ENCODE peak calls at places on chromosomes 6 and 20, in six cellular contexts. One of them, this sample, is unnamed. For H3K4me1, the result is how much of the 10 kb centered on the place peaks cover.

GRCh38 chr6:100721256-100721655 is 159.9 kb downstream of the ASCC3 start:
- DNase-seq in endothelial cell of umbilical vein: no peak
- DNase-seq in GM23338: no peak
- DNase-seq in breast epithelium: no peak
- DNase-seq in body of pancreas: no peak
- DNase-seq in H9: no peak
- DNase-seq in this sample: no peak

GRCh38 chr6:168648240-168648639 is 207.3 kb downstream of the SMOC2 start:
- DNase-seq in H9: no peak
- DNase-seq in breast epithelium: peak
- DNase-seq in endothelial cell of umbilical vein: no peak
- DNase-seq in GM23338: no peak
- DNase-seq in body of pancreas: peak
- DNase-seq in this sample: peak

GRCh38 chr6:12351672-12352071 is 61.5 kb downstream of the EDN1 start:
- DNase-seq in H9: peak
- DNase-seq in breast epithelium: no peak
- DNase-seq in body of pancreas: no peak
- DNase-seq in GM23338: peak
- DNase-seq in endothelial cell of umbilical vein: no peak
- DNase-seq in this sample: no peak

GRCh38 chr20:4401601-4402000 is 320.1 kb upstream of the PRND start:
- DNase-seq in breast epithelium: no peak
- DNase-seq in body of pancreas: no peak
- DNase-seq in GM23338: no peak
- DNase-seq in H9: no peak
- DNase-seq in endothelial cell of umbilical vein: peak
- DNase-seq in this sample: no peak

GRCh38 chr20:50429412-50429811 is 80.8 kb upstream of the PTPN1 start:
- DNase-seq in endothelial cell of umbilical vein: no peak
- DNase-seq in GM23338: no peak
- DNase-seq in body of pancreas: no peak
- DNase-seq in H9: no peak
- DNase-seq in breast epithelium: no peak
- DNase-seq in this sample: no peak

GRCh38 chr6:37083243-37084138 is 78.0 kb downstream of the FGD2 start:
- DNase-seq in GM23338: no peak
- DNase-seq in H9: no peak
- DNase-seq in breast epithelium: peak
- DNase-seq in body of pancreas: peak
- DNase-seq in endothelial cell of umbilical vein: peak
- DNase-seq in this sample: peak

GRCh38 chr6:136506124-136506799 is 44.0 kb downstream of the MAP7 start:
- DNase-seq in body of pancreas: peak
- DNase-seq in H9: no peak
- DNase-seq in GM23338: no peak
- DNase-seq in breast epithelium: no peak
- DNase-seq in endothelial cell of umbilical vein: no peak
- DNase-seq in this sample: peak

GRCh38 chr20:51457281-51457932 is 85.1 kb downstream of the NFATC2 start:
- DNase-seq in H9: no peak
- DNase-seq in body of pancreas: peak
- DNase-seq in GM23338: no peak
- DNase-seq in breast epithelium: peak
- DNase-seq in endothelial cell of umbilical vein: peak
- DNase-seq in this sample: peak

GRCh38 chr6:19536838-19537237 is 300.3 kb upstream of the ID4 start:
- DNase-seq in endothelial cell of umbilical vein: no peak
- DNase-seq in breast epithelium: no peak
- DNase-seq in body of pancreas: no peak
- DNase-seq in GM23338: no peak
- DNase-seq in H9: no peak
- DNase-seq in this sample: peak

GRCh38 chr6:37141291-37142046 is 28.5 kb upstream of the PIM1 start:
- DNase-seq in H9: peak
- DNase-seq in breast epithelium: no peak
- DNase-seq in GM23338: peak
- DNase-seq in body of pancreas: no peak
- DNase-seq in endothelial cell of umbilical vein: no peak
- DNase-seq in this sample: no peak

GRCh38 chr20:45489083-45489531 is 19.6 kb downstream of the WFDC2 start:
- DNase-seq in GM23338: peak
- DNase-seq in endothelial cell of umbilical vein: peak
- DNase-seq in body of pancreas: no peak
- DNase-seq in H9: no peak
- DNase-seq in breast epithelium: no peak
- DNase-seq in this sample: no peak

GRCh38 chr6:98833101-98834059 is 994 bp upstream of the POU3F2 start:
- DNase-seq in endothelial cell of umbilical vein: peak
- DNase-seq in H9: peak
- DNase-seq in body of pancreas: peak
- DNase-seq in GM23338: peak
- DNase-seq in breast epithelium: no peak
- DNase-seq in this sample: no peak

GRCh38 chr6:53239526-53239925 is 90.9 kb upstream of the GCM1 start:
- DNase-seq in H9: no peak
- DNase-seq in GM23338: no peak
- DNase-seq in body of pancreas: no peak
- DNase-seq in breast epithelium: no peak
- DNase-seq in endothelial cell of umbilical vein: no peak
- DNase-seq in this sample: no peak
- H3K4me1 ChIP-seq in H9: under half
- H3K4me1 ChIP-seq in GM23338: under half
- H3K4me1 ChIP-seq in body of pancreas: under half
- H3K4me1 ChIP-seq in breast epithelium: under half
- H3K4me1 ChIP-seq in endothelial cell of umbilical vein: under half
- H3K4me1 ChIP-seq in this sample: under half

GRCh38 chr6:159104163-159104885 is 59.5 kb upstream of the TAGAP start:
- DNase-seq in H9: peak
- DNase-seq in GM23338: peak
- DNase-seq in endothelial cell of umbilical vein: peak
- DNase-seq in body of pancreas: peak
- DNase-seq in breast epithelium: peak
- DNase-seq in this sample: peak
- H3K4me1 ChIP-seq in H9: under half
- H3K4me1 ChIP-seq in GM23338: under half
- H3K4me1 ChIP-seq in endothelial cell of umbilical vein: under half
- H3K4me1 ChIP-seq in body of pancreas: under half
- H3K4me1 ChIP-seq in breast epithelium: under half
- H3K4me1 ChIP-seq in this sample: under half

DNA sequence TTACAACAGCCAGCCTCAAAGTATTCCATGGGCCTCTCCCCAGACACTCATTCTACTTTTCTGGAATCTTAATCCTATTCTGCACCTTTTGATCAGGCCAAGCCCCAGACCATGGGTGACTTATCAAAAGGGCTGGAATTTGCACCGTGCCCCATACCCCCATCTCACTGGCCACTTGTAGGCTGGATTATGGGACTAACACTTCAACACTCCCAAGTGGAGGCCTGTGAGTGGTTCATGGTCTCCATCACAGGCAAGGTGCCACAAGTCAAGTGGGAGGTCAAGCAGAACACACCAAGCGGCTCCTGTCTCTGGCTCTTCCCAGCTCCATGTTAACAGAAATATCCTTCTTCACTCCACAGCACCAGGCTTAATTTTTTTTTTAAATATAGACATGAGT is 212.3 kb upstream of the HEY2 start:
- DNase-seq in body of pancreas: no peak
- DNase-seq in breast epithelium: no peak
- DNase-seq in GM23338: no peak
- DNase-seq in H9: no peak
- DNase-seq in endothelial cell of umbilical vein: no peak
- DNase-seq in this sample: no peak
- H3K4me1 ChIP-seq in body of pancreas: under half
- H3K4me1 ChIP-seq in breast epithelium: under half
- H3K4me1 ChIP-seq in GM23338: under half
- H3K4me1 ChIP-seq in H9: under half
- H3K4me1 ChIP-seq in endothelial cell of umbilical vein: under half
- H3K4me1 ChIP-seq in this sample: under half

DNA sequence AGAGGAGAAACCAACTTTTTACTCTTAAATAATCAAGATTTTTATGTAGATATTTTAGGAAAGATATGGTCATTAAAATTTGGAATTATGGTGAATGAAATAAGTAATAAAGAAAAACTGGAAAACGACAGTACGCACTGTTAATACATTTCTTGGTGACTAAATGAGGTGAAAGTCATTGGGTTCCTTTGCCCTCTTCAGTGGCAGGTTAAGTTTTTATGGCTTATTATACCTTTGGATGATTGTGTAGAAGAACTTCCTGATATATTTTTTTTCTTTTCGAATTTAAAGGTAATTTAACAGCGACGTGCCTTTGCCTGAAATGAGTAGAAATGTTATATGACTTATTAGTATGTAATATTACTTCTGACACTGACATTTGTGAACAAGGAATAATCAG is 43.4 kb downstream of the FOXO3 start:
- DNase-seq in GM23338: no peak
- DNase-seq in breast epithelium: no peak
- DNase-seq in endothelial cell of umbilical vein: no peak
- DNase-seq in H9: no peak
- DNase-seq in body of pancreas: no peak
- DNase-seq in this sample: no peak
- H3K4me1 ChIP-seq in GM23338: under half
- H3K4me1 ChIP-seq in breast epithelium: under half
- H3K4me1 ChIP-seq in endothelial cell of umbilical vein: under half
- H3K4me1 ChIP-seq in H9: under half
- H3K4me1 ChIP-seq in body of pancreas: half or more
- H3K4me1 ChIP-seq in this sample: under half

DNA sequence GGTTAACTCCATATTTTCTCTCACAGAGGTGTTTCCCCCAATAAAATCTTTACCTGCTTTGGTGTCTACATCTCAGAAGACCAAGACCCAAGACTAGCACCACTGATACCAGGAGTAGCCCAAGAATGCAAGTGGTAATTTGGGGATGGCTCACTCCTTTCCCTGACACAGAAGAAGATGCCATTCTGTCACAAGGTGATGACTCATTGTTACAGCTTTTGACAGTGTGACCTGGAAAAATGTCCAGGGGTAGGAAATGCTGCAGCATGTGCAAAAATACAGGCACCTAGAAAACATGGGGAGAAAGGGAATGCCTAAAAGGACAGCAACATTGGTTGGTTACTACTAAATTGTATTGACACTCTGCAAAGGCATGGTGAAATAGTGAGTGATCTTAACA is 254.0 kb upstream of the GJE1 start:
- DNase-seq in H9: no peak
- DNase-seq in endothelial cell of umbilical vein: no peak
- DNase-seq in GM23338: no peak
- DNase-seq in breast epithelium: no peak
- DNase-seq in body of pancreas: no peak
- DNase-seq in this sample: no peak
- H3K4me1 ChIP-seq in H9: under half
- H3K4me1 ChIP-seq in endothelial cell of umbilical vein: under half
- H3K4me1 ChIP-seq in GM23338: under half
- H3K4me1 ChIP-seq in breast epithelium: under half
- H3K4me1 ChIP-seq in body of pancreas: under half
- H3K4me1 ChIP-seq in this sample: under half

DNA sequence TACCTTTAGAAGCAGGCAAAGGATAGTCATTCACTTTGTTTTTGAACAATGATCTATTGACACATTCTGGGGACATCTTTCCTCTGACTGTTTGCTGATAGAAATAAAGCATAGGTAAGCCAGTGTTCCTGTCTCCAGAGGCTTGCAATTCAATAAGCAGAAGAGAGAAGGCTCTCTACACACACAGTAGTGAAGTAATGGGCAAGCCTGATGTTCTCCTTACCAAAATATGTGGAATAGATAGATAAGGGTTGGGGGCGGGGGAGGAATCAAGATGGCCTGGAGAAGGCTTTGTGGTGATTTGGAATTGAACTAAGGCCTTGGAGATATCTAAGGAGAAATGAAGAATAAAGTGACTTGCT is 27.3 kb downstream of the PAQR8 start:
- DNase-seq in endothelial cell of umbilical vein: no peak
- DNase-seq in GM23338: no peak
- DNase-seq in H9: no peak
- DNase-seq in body of pancreas: no peak
- DNase-seq in breast epithelium: no peak
- DNase-seq in this sample: no peak
- H3K4me1 ChIP-seq in endothelial cell of umbilical vein: under half
- H3K4me1 ChIP-seq in GM23338: under half
- H3K4me1 ChIP-seq in H9: under half
- H3K4me1 ChIP-seq in body of pancreas: under half
- H3K4me1 ChIP-seq in breast epithelium: under half
- H3K4me1 ChIP-seq in this sample: under half

GRCh38 chr6:17204548-17204947 is 76.6 kb upstream of the RBM24 start:
- DNase-seq in body of pancreas: no peak
- DNase-seq in GM23338: no peak
- DNase-seq in endothelial cell of umbilical vein: no peak
- DNase-seq in breast epithelium: no peak
- DNase-seq in H9: no peak
- DNase-seq in this sample: no peak

GRCh38 chr6:17211101-17211500 is 70.1 kb upstream of the RBM24 start:
- DNase-seq in body of pancreas: no peak
- DNase-seq in breast epithelium: no peak
- DNase-seq in GM23338: no peak
- DNase-seq in H9: no peak
- DNase-seq in endothelial cell of umbilical vein: no peak
- DNase-seq in this sample: no peak

GRCh38 chr6:17210683-17211082 is 70.5 kb upstream of the RBM24 start:
- DNase-seq in body of pancreas: no peak
- DNase-seq in GM23338: no peak
- DNase-seq in endothelial cell of umbilical vein: no peak
- DNase-seq in H9: no peak
- DNase-seq in breast epithelium: no peak
- DNase-seq in this sample: no peak

GRCh38 chr6:17206566-17207072 is 74.5 kb upstream of the RBM24 start:
- DNase-seq in body of pancreas: no peak
- DNase-seq in H9: no peak
- DNase-seq in breast epithelium: no peak
- DNase-seq in endothelial cell of umbilical vein: no peak
- DNase-seq in GM23338: no peak
- DNase-seq in this sample: no peak

GRCh38 chr6:17207281-17207680 is 73.9 kb upstream of the RBM24 start:
- DNase-seq in breast epithelium: no peak
- DNase-seq in GM23338: no peak
- DNase-seq in H9: no peak
- DNase-seq in endothelial cell of umbilical vein: no peak
- DNase-seq in body of pancreas: no peak
- DNase-seq in this sample: no peak
- H3K4me1 ChIP-seq in breast epithelium: under half
- H3K4me1 ChIP-seq in GM23338: under half
- H3K4me1 ChIP-seq in H9: under half
- H3K4me1 ChIP-seq in endothelial cell of umbilical vein: under half
- H3K4me1 ChIP-seq in body of pancreas: under half
- H3K4me1 ChIP-seq in this sample: under half

GRCh38 chr6:34564181-34564580 is 8.1 kb upstream of the SPDEF start:
- DNase-seq in breast epithelium: no peak
- DNase-seq in body of pancreas: no peak
- DNase-seq in endothelial cell of umbilical vein: no peak
- DNase-seq in GM23338: no peak
- DNase-seq in H9: no peak
- DNase-seq in this sample: no peak
- H3K4me1 ChIP-seq in breast epithelium: under half
- H3K4me1 ChIP-seq in body of pancreas: under half
- H3K4me1 ChIP-seq in endothelial cell of umbilical vein: under half
- H3K4me1 ChIP-seq in GM23338: under half
- H3K4me1 ChIP-seq in H9: under half
- H3K4me1 ChIP-seq in this sample: under half